ENCODE peak calls at places on chromosome 1, in nine cellular contexts. One of them, this sample, is unnamed. For H3K36me3 and H3K27me3, the result is how much of the 10 kb centered on the place peaks cover.

GRCh38 chr1:91700771-91701493 is 185.0 kb downstream of the TGFBR3 start:
- DNase-seq in left lung: no peak
- DNase-seq in heart right ventricle: no peak
- DNase-seq in HCT116: no peak
- DNase-seq in pancreas: no peak
- DNase-seq in hepatocyte: no peak
- DNase-seq in brain microvascular endothelial cell: peak
- DNase-seq in cardiac muscle cell: no peak
- DNase-seq in IMR-90: peak
- DNase-seq in this sample: no peak

GRCh38 chr1:30795026-30795425 is 37.5 kb upstream of the LAPTM5 start:
- DNase-seq in pancreas: no peak
- DNase-seq in cardiac muscle cell: no peak
- DNase-seq in heart right ventricle: no peak
- DNase-seq in HCT116: no peak
- DNase-seq in brain microvascular endothelial cell: no peak
- DNase-seq in left lung: no peak
- DNase-seq in IMR-90: no peak
- DNase-seq in hepatocyte: no peak
- DNase-seq in this sample: no peak

GRCh38 chr1:27473755-27474154 is 16.2 kb downstream of the WASF2 start:
- DNase-seq in heart right ventricle: no peak
- DNase-seq in cardiac muscle cell: no peak
- DNase-seq in IMR-90: no peak
- DNase-seq in pancreas: no peak
- DNase-seq in hepatocyte: no peak
- DNase-seq in left lung: no peak
- DNase-seq in HCT116: no peak
- DNase-seq in brain microvascular endothelial cell: no peak
- DNase-seq in this sample: no peak

GRCh38 chr1:84853743-84854721 is 39.0 kb downstream of the LPAR3 start:
- DNase-seq in hepatocyte: peak
- DNase-seq in HCT116: peak
- DNase-seq in IMR-90: peak
- DNase-seq in pancreas: no peak
- DNase-seq in brain microvascular endothelial cell: peak
- DNase-seq in left lung: no peak
- DNase-seq in heart right ventricle: no peak
- DNase-seq in cardiac muscle cell: no peak
- DNase-seq in this sample: peak

GRCh38 chr1:8396912-8397406 is 79.0 kb downstream of the SLC45A1 start:
- DNase-seq in brain microvascular endothelial cell: peak
- DNase-seq in pancreas: no peak
- DNase-seq in cardiac muscle cell: peak
- DNase-seq in hepatocyte: peak
- DNase-seq in left lung: no peak
- DNase-seq in heart right ventricle: no peak
- DNase-seq in IMR-90: peak
- DNase-seq in HCT116: no peak
- DNase-seq in this sample: peak

GRCh38 chr1:16114527-16115467 is 41.1 kb downstream of the EPHA2 start:
- DNase-seq in brain microvascular endothelial cell: no peak
- DNase-seq in cardiac muscle cell: no peak
- DNase-seq in left lung: no peak
- DNase-seq in IMR-90: no peak
- DNase-seq in pancreas: peak
- DNase-seq in heart right ventricle: no peak
- DNase-seq in HCT116: no peak
- DNase-seq in hepatocyte: no peak
- DNase-seq in this sample: no peak

GRCh38 chr1:89980605-89981004 is 14.3 kb upstream of the ZNF326 start:
- DNase-seq in left lung: no peak
- DNase-seq in cardiac muscle cell: no peak
- DNase-seq in brain microvascular endothelial cell: no peak
- DNase-seq in IMR-90: no peak
- DNase-seq in hepatocyte: no peak
- DNase-seq in HCT116: no peak
- DNase-seq in heart right ventricle: no peak
- DNase-seq in pancreas: no peak
- DNase-seq in this sample: no peak

GRCh38 chr1:1087351-1088035 is 13.4 kb upstream of the RNF223 start:
- DNase-seq in hepatocyte: no peak
- DNase-seq in cardiac muscle cell: no peak
- DNase-seq in IMR-90: no peak
- DNase-seq in heart right ventricle: no peak
- DNase-seq in left lung: no peak
- DNase-seq in brain microvascular endothelial cell: no peak
- DNase-seq in HCT116: no peak
- DNase-seq in pancreas: no peak
- DNase-seq in this sample: no peak

GRCh38 chr1:48208251-48208650 is 14.3 kb upstream of the SLC5A9 start:
- DNase-seq in left lung: no peak
- DNase-seq in heart right ventricle: no peak
- DNase-seq in IMR-90: no peak
- DNase-seq in brain microvascular endothelial cell: no peak
- DNase-seq in HCT116: no peak
- DNase-seq in hepatocyte: no peak
- DNase-seq in pancreas: no peak
- DNase-seq in cardiac muscle cell: no peak
- DNase-seq in this sample: no peak

GRCh38 chr1:32666866-32667566 is 16.0 kb downstream of the RBBP4 start:
- DNase-seq in HCT116: no peak
- DNase-seq in hepatocyte: peak
- DNase-seq in IMR-90: no peak
- DNase-seq in pancreas: no peak
- DNase-seq in heart right ventricle: no peak
- DNase-seq in cardiac muscle cell: peak
- DNase-seq in left lung: peak
- DNase-seq in brain microvascular endothelial cell: no peak
- DNase-seq in this sample: no peak
- H3K36me3 ChIP-seq in HCT116: half or more
- H3K36me3 ChIP-seq in hepatocyte: under half
- H3K36me3 ChIP-seq in IMR-90: half or more
- H3K36me3 ChIP-seq in pancreas: half or more
- H3K36me3 ChIP-seq in heart right ventricle: half or more
- H3K36me3 ChIP-seq in cardiac muscle cell: half or more
- H3K36me3 ChIP-seq in left lung: half or more
- H3K36me3 ChIP-seq in brain microvascular endothelial cell: half or more
- H3K36me3 ChIP-seq in this sample: under half

GRCh38 chr1:6185635-6186382 is 5.7 kb upstream of the CHD5 start:
- DNase-seq in hepatocyte: peak
- DNase-seq in pancreas: no peak
- DNase-seq in cardiac muscle cell: peak
- DNase-seq in HCT116: no peak
- DNase-seq in brain microvascular endothelial cell: peak
- DNase-seq in heart right ventricle: no peak
- DNase-seq in left lung: no peak
- DNase-seq in IMR-90: peak
- DNase-seq in this sample: no peak
- TF ChIP-seq CTCF in hepatocyte: peak
- TF ChIP-seq CTCF in pancreas: no peak
- TF ChIP-seq CTCF in cardiac muscle cell: peak
- TF ChIP-seq CTCF in HCT116: peak
- TF ChIP-seq CTCF in brain microvascular endothelial cell: peak
- TF ChIP-seq CTCF in heart right ventricle: peak
- TF ChIP-seq CTCF in left lung: no peak
- TF ChIP-seq CTCF in IMR-90: peak
- TF ChIP-seq CTCF in this sample: peak

DNA sequence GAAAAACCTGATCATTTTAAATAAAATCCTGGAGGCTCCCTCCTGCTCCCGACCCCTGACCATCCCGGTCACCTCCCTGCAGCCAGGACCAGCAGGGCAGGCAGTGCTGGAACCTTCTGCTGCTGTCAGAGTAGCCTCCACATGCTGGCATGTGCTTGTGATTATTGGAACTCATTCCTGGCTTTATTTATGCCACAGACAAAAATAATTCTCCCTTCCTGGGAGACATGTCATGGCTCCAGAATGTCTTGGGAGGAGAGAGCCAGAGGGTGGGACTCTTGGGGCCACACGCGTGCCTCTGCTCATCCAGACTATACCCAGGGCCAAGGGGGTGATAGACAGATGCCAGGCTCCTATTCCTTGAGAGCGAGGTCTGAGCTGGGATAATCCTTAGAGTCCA is 183.6 kb upstream of the RAB4A start:
- DNase-seq in brain microvascular endothelial cell: no peak
- DNase-seq in HCT116: no peak
- DNase-seq in cardiac muscle cell: no peak
- DNase-seq in IMR-90: no peak
- DNase-seq in left lung: no peak
- DNase-seq in heart right ventricle: no peak
- DNase-seq in hepatocyte: no peak
- DNase-seq in pancreas: no peak
- DNase-seq in this sample: no peak
- H3K27me3 ChIP-seq in brain microvascular endothelial cell: under half
- H3K27me3 ChIP-seq in HCT116: under half
- H3K27me3 ChIP-seq in cardiac muscle cell: under half
- H3K27me3 ChIP-seq in IMR-90: under half
- H3K27me3 ChIP-seq in left lung: under half
- H3K27me3 ChIP-seq in heart right ventricle: under half
- H3K27me3 ChIP-seq in hepatocyte: under half
- H3K27me3 ChIP-seq in pancreas: under half
- H3K27me3 ChIP-seq in this sample: under half

GRCh38 chr1:51750729-51751128 is 127.8 kb downstream of the NRDC start:
- DNase-seq in pancreas: no peak
- DNase-seq in left lung: no peak
- DNase-seq in brain microvascular endothelial cell: no peak
- DNase-seq in cardiac muscle cell: no peak
- DNase-seq in heart right ventricle: no peak
- DNase-seq in HCT116: no peak
- DNase-seq in IMR-90: peak
- DNase-seq in hepatocyte: no peak
- DNase-seq in this sample: no peak
- H3K36me3 ChIP-seq in pancreas: under half
- H3K36me3 ChIP-seq in left lung: under half
- H3K36me3 ChIP-seq in brain microvascular endothelial cell: under half
- H3K36me3 ChIP-seq in cardiac muscle cell: half or more
- H3K36me3 ChIP-seq in heart right ventricle: half or more
- H3K36me3 ChIP-seq in HCT116: under half
- H3K36me3 ChIP-seq in IMR-90: under half
- H3K36me3 ChIP-seq in hepatocyte: under half
- H3K36me3 ChIP-seq in this sample: under half

GRCh38 chr1:193519922-193520321 is 333.5 kb upstream of the B3GALT2 start:
- DNase-seq in left lung: no peak
- DNase-seq in heart right ventricle: no peak
- DNase-seq in cardiac muscle cell: no peak
- DNase-seq in brain microvascular endothelial cell: no peak
- DNase-seq in HCT116: no peak
- DNase-seq in pancreas: no peak
- DNase-seq in hepatocyte: no peak
- DNase-seq in IMR-90: no peak
- DNase-seq in this sample: no peak
- TF ChIP-seq CTCF in left lung: no peak
- TF ChIP-seq CTCF in heart right ventricle: no peak
- TF ChIP-seq CTCF in cardiac muscle cell: no peak
- TF ChIP-seq CTCF in brain microvascular endothelial cell: no peak
- TF ChIP-seq CTCF in HCT116: no peak
- TF ChIP-seq CTCF in pancreas: no peak
- TF ChIP-seq CTCF in hepatocyte: no peak
- TF ChIP-seq CTCF in IMR-90: no peak
- TF ChIP-seq CTCF in this sample: no peak

This sample was measured in keratinocyte.